ENCODE peak calls at places on chromosomes 1 and 21, in six cellular contexts. Y is HS-27A, C is GM12878, V is H54, J is LoVo, G is heart left ventricle. B is an unnamed sample.

GRCh38 chr1:9529190-9529589 is 10.1 kb upstream of the SLC25A33 start:
- DNase-seq in J (no peak), Y (no peak), V (peak), C (no peak), G (no peak), B (no peak)

GRCh38 chr1:53895421-53895820 is 1.4 kb downstream of the DIO1 start:
- DNase-seq in Y (no peak), G (no peak), J (no peak), V (no peak), C (no peak), B (no peak)

GRCh38 chr1:53592521-53592982 is 133.4 kb downstream of the DMRTB1 start:
- DNase-seq in G (peak), J (no peak), C (no peak), Y (no peak), V (no peak), B (peak)

GRCh38 chr1:212651521-212651920 is 43.0 kb downstream of the ATF3 start:
- DNase-seq in Y (no peak), G (no peak), J (no peak), C (no peak), V (no peak), B (no peak)

GRCh38 chr1:44999232-44999631 is 11.9 kb downstream of the HECTD3 start:
- DNase-seq in G (no peak), C (no peak), V (no peak), Y (no peak), J (no peak), B (no peak)

GRCh38 chr1:234925440-234926251 is 203.0 kb downstream of the TOMM20 start:
- DNase-seq in G (no peak), Y (peak), C (peak), J (peak), V (peak), B (no peak)

GRCh38 chr1:34694383-34694782 is 60.5 kb upstream of the GJB5 start:
- DNase-seq in V (no peak), J (no peak), Y (no peak), G (no peak), C (no peak), B (no peak)

GRCh38 chr1:198903203-198903602 is 264.4 kb downstream of the PTPRC start:
- DNase-seq in Y (no peak), J (no peak), G (no peak), C (no peak), V (no peak), B (no peak)

GRCh38 chr1:212917858-212918257 is 32.5 kb upstream of the VASH2 start:
- DNase-seq in J (no peak), V (no peak), G (no peak), Y (no peak), C (no peak), B (no peak)

GRCh38 chr1:225597926-225598575 is 54.9 kb downstream of the ENAH start:
- DNase-seq in J (no peak), Y (no peak), C (no peak), V (no peak), G (no peak), B (no peak)

GRCh38 chr1:52556641-52557360 is 3.9 kb upstream of the TUT4 start:
- DNase-seq in V (no peak), C (no peak), J (no peak), G (no peak), Y (no peak), B (no peak)

GRCh38 chr1:85801520-85801919 is 93.3 kb upstream of the ZNHIT6 start:
- DNase-seq in J (no peak), Y (no peak), C (no peak), G (no peak), V (no peak), B (no peak)

GRCh38 chr1:58722967-58723366 is 23.1 kb upstream of the MYSM1 start:
- DNase-seq in V (no peak), Y (no peak), J (no peak), G (no peak), C (no peak), B (no peak)

GRCh38 chr1:221521686-221522085 is 220.2 kb downstream of the DUSP10 start:
- DNase-seq in G (no peak), J (no peak), C (no peak), V (no peak), Y (no peak), B (no peak)

GRCh38 chr21:23522750-23523149 is 2084.5 kb downstream of the MRPL39 start:
- DNase-seq in Y (no peak), G (no peak), C (no peak), V (no peak), J (no peak), B (no peak)

GRCh38 chr1:16117369-16117768 is 38.5 kb downstream of the EPHA2 start:
- DNase-seq in V (no peak), J (no peak), C (no peak), G (no peak), Y (no peak), B (no peak)

GRCh38 chr1:18302788-18303413 is 177.8 kb upstream of the KLHDC7A start:
- DNase-seq in Y (no peak), J (no peak), G (no peak), V (no peak), C (no peak), B (no peak)

B was measured in stomach.